ENCODE peak calls at places on chromosomes 7 and 10, in eight cellular contexts. X, A, P, I, Y, B, Q and T are unnamed samples.

GRCh38 chr10:119301397-119301796 is 94.0 kb downstream of the GRK5 start:
- DNase-seq in A (peak), P (no peak), Y (peak), B (no peak), I (no peak), X (no peak), Q (no peak), T (no peak)

GRCh38 chr10:3879073-3879472 is 94.1 kb upstream of the KLF6 start:
- DNase-seq in P (no peak), Q (no peak), X (no peak), A (no peak), I (no peak), Y (no peak), B (no peak), T (no peak)

GRCh38 chr10:117983961-117984360 is 62.8 kb downstream of the RAB11FIP2 start:
- DNase-seq in B (no peak), I (no peak), P (no peak), X (no peak), Y (no peak), A (no peak), Q (no peak), T (no peak)

GRCh38 chr10:22704348-22705341 is 9.7 kb downstream of the PIP4K2A start:
- DNase-seq in X (no peak), P (no peak), I (no peak), B (no peak), Y (no peak), Q (no peak), A (no peak), T (no peak)

GRCh38 chr10:91758303-91759146 is 39.7 kb upstream of the TNKS2 start:
- DNase-seq in I (no peak), A (no peak), B (no peak), X (peak), Q (peak), P (peak), Y (no peak), T (peak)

GRCh38 chr10:4501306-4501705 is 324.7 kb upstream of the AKR1E2 start:
- DNase-seq in Y (no peak), I (no peak), B (no peak), P (no peak), X (no peak), Q (no peak), A (no peak), T (no peak)

GRCh38 chr10:48496831-48497792 is 107.8 kb downstream of the ARHGAP22 start:
- DNase-seq in X (no peak), I (no peak), A (no peak), B (peak), Q (no peak), P (no peak), Y (no peak), T (peak)

GRCh38 chr7:76396039-76396732 is 13.3 kb downstream of the SSC4D start:
- DNase-seq in X (no peak), A (no peak), B (no peak), Q (no peak), I (no peak), P (no peak), Y (no peak), T (no peak)

GRCh38 chr7:68862736-68863135 is 735.5 kb upstream of the AUTS2 start:
- DNase-seq in I (no peak), B (no peak), X (no peak), Y (no peak), Q (no peak), P (no peak), A (no peak), T (no peak)